ENCODE peak calls at places on chromosomes 5 and 9, in four cellular contexts. G is pancreas, Z is heart left ventricle, I is spleen. R is an unnamed sample. For H3K4me1, the result is how much of the 10 kb centered on the place peaks cover.

GRCh38 chr9:122338536-122338935 is 32.3 kb upstream of the PTGS1 start:
- DNase-seq in G (no peak), I (no peak), Z (no peak), R (no peak)

GRCh38 chr5:32076699-32077695 is 97.1 kb downstream of the GOLPH3 start:
- DNase-seq in G (peak), I (no peak), Z (peak), R (peak)

GRCh38 chr9:114153761-114154596 is 1.4 kb upstream of the COL27A1 start:
- DNase-seq in I (no peak), Z (no peak), G (peak), R (no peak)

GRCh38 chr5:160968480-160968879 is 116.5 kb upstream of the ATP10B start:
- DNase-seq in G (no peak), I (no peak), Z (no peak), R (no peak)

GRCh38 chr9:88874391-88874790 is 116.9 kb upstream of the S1PR3 start:
- DNase-seq in I (no peak), Z (no peak), G (no peak), R (no peak)

GRCh38 chr9:22307013-22307711 is 139.5 kb upstream of the DMRTA1 start:
- DNase-seq in G (peak), Z (no peak), I (no peak), R (no peak)

GRCh38 chr9:117828466-117828865 is 124.3 kb downstream of the TLR4 start:
- DNase-seq in G (no peak), I (no peak), Z (no peak), R (no peak)

GRCh38 chr5:18281947-18282557 is 647.8 kb downstream of the TAF11L14 start:
- DNase-seq in Z (no peak), I (no peak), G (no peak), R (no peak)

GRCh38 chr5:170632985-170633234 is 129.1 kb downstream of the KCNIP1 start:
- DNase-seq in G (peak), Z (peak), I (peak), R (peak)

GRCh38 chr9:128621730-128622455 is 34.8 kb downstream of the DYNC2I2 start:
- DNase-seq in I (no peak), Z (no peak), G (no peak), R (no peak)

GRCh38 chr9:129310666-129311350 is 132.7 kb upstream of the IER5L start:
- DNase-seq in G (no peak), Z (no peak), I (peak), R (no peak)

GRCh38 chr5:143772621-143773020 is 39.3 kb upstream of the HMHB1 start:
- DNase-seq in G (no peak), I (no peak), Z (no peak), R (no peak)

GRCh38 chr5:116645627-116646026 is 71.0 kb upstream of the SEMA6A start:
- DNase-seq in I (no peak), Z (no peak), G (no peak), R (no peak)

GRCh38 chr9:125161284-125161918 is 18.1 kb upstream of the SCAI start:
- DNase-seq in I (no peak), G (no peak), Z (no peak), R (no peak)

GRCh38 chr5:176155882-176156497 is 82.2 kb upstream of the SIMC1 start:
- DNase-seq in I (no peak), Z (no peak), G (no peak), R (no peak)

DNA sequence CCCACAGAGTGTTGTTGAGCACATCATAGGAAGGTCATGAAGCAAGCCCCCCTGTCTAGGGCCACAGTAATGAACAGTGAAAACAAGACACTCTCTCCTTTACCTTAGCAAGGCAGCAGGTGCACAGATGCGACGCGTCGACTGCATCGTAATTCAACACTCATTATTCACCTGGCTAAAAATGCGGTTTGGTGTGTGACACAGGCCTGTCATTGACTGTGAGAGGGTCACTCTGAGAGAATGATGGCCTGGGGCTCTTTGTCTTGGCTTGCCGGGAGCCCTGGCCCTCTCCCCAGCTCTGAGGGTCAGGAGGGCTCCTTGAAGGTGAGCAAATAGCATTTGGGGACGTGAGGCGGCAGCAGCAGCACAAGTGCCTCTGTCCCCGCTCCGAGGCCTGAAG is 46.8 kb downstream of the SHB start:
- DNase-seq in G (no peak), Z (no peak), I (no peak), R (no peak)
- H3K4me1 ChIP-seq in G (under half), Z (half or more), I (under half), R (half or more)

GRCh38 chr9:82600536-82601271 is 462.2 kb downstream of the RASEF start:
- DNase-seq in Z (no peak), G (no peak), I (no peak), R (no peak)

GRCh38 chr9:82599550-82599949 is 463.4 kb downstream of the RASEF start:
- DNase-seq in G (no peak), I (no peak), Z (no peak), R (no peak)

GRCh38 chr9:82598254-82599039 is 464.5 kb downstream of the RASEF start:
- DNase-seq in Z (no peak), G (no peak), I (no peak), R (no peak)

GRCh38 chr9:82604947-82605656 is 457.8 kb downstream of the RASEF start:
- DNase-seq in Z (no peak), G (peak), I (no peak), R (no peak)

GRCh38 chr9:82601272-82601835 is 461.6 kb downstream of the RASEF start:
- DNase-seq in Z (no peak), G (no peak), I (no peak), R (no peak)
- TF ChIP-seq CTCF in Z (no peak), G (no peak), I (no peak), R (no peak)

GRCh38 chr9:70260606-70261005 is 1.8 kb downstream of the SMC5 start:
- DNase-seq in G (no peak), I (no peak), Z (no peak), R (no peak)
- H3K4me1 ChIP-seq in G (under half), I (under half), Z (under half), R (half or more)

GRCh38 chr9:104780796-104781395 is 17.0 kb downstream of the NIPSNAP3B start:
- DNase-seq in Z (no peak), I (no peak), G (no peak), R (no peak)
- TF ChIP-seq CTCF in Z (no peak), I (no peak), G (no peak), R (peak)

GRCh38 chr5:20445326-20445860 is 457.4 kb upstream of the CDH18 start:
- DNase-seq in I (no peak), G (no peak), Z (no peak), R (no peak)
- H3K4me1 ChIP-seq in I (under half), G (under half), Z (under half), R (under half)

GRCh38 chr5:93580387-93581100 is 475 bp downstream of the NR2F1-AS1 start:
- DNase-seq in Z (no peak), G (no peak), I (no peak), R (no peak)

GRCh38 chr5:93577807-93578178 is 3.2 kb downstream of the NR2F1-AS1 start:
- DNase-seq in I (no peak), G (no peak), Z (no peak), R (no peak)

GRCh38 chr5:93578179-93578812 is 2.7 kb downstream of the NR2F1-AS1 start:
- DNase-seq in G (no peak), I (no peak), Z (no peak), R (no peak)

GRCh38 chr5:93578813-93579560 is 2.0 kb downstream of the NR2F1-AS1 start:
- DNase-seq in G (no peak), I (no peak), Z (no peak), R (no peak)

GRCh38 chr5:93579561-93580386 is 1.2 kb downstream of the NR2F1-AS1 start:
- DNase-seq in I (peak), G (peak), Z (no peak), R (no peak)
- TF ChIP-seq CTCF in I (no peak), G (no peak), Z (no peak), R (no peak)

DNA sequence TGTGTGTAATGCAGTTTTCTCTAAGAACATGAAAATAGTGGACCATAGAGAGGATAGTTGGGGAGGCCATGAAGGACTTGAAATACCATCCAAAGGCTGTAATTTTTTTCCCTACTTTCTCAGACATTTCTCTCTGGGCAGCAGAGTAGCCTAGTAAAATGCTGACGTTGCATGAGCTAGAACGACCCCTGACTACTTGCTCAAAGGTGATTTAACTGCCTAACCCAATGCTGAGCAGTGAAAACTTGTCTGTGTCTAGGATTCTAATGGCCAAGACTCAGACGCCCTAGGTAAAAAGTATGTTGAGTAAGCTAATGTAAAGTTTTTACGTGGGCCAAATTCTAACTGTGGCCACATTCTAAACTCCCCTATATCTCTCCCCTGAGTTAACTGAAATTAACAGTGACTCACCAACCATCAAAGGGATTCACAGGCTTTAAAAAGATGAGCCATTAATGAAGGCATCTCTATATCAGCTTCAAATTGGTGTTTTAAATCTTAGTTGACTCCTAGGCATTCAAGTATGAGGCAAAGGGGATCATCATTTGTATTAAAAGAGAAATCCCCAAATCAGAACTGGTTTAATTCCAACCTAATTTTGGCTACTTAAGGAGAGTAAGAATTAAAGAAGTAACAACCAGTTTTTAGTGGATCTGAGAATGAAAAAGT is 121.0 kb upstream of the GAS1 start:
- DNase-seq in I (no peak), G (no peak), Z (no peak), R (no peak)
- H3K4me1 ChIP-seq in I (under half), G (under half), Z (under half), R (under half)

DNA sequence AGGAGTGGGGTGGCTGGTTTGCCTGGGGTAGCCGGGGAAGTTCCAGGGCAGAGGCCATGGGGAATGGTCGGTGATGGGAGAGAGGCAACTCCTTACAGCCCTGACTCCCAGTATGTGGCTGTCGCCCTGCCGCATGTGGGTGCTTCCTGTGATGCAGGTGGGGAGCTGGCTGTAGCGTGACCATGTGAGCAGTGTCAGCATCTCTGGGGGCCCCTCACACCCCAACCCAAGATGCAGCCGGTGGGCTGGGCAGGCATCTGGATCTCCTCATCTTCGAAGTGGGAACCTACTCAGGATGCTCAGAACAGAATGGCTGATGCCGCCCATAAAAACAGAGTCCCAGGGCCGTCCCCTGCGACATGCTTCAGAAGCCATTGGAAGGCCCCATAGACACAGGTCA is 45.0 kb downstream of the BARX1 start:
- DNase-seq in Z (no peak), G (no peak), I (no peak), R (no peak)
- TF ChIP-seq CTCF in Z (no peak), G (no peak), I (no peak), R (no peak)

R was measured in left ventricle myocardium inferior.